ENCODE peak calls at places on chromosome 6, in six cellular contexts. M is GM12878, Y is trophoblast cell, W is transverse colon, O is neural progenitor cell, X is mucosa of descending colon. J is an unnamed sample.

GRCh38 chr6:159193923-159194322 is 24.7 kb downstream of the FNDC1 start:
- DNase-seq in M (no peak), Y (no peak), X (no peak), W (no peak), O (no peak), J (no peak)

GRCh38 chr6:33420493-33421343 is 853 bp downstream of the SYNGAP1 start:
- DNase-seq in X (no peak), O (no peak), W (no peak), Y (no peak), M (no peak), J (no peak)

GRCh38 chr6:15962449-15962764 is 166.5 kb upstream of the MYLIP start:
- DNase-seq in Y (peak; percentile 20), W (no peak), M (no peak), O (no peak), X (no peak), J (no peak)

GRCh38 chr6:24761193-24761835 is 13.4 kb upstream of the GMNN start:
- DNase-seq in M (no peak), X (peak; percentile 54), Y (no peak), W (peak; percentile 28), O (peak; percentile 10), J (no peak)

GRCh38 chr6:27752038-27752885 is 159.9 kb downstream of the OR2B2 start:
- DNase-seq in W (peak; percentile 50), X (peak; percentile 67), Y (peak; percentile 67), O (peak; percentile 84), M (peak; percentile 68), J (no peak)

GRCh38 chr6:140182819-140183218 is 808.4 kb upstream of the CITED2 start:
- DNase-seq in X (no peak), O (no peak), Y (no peak), W (no peak), M (no peak), J (no peak)

GRCh38 chr6:87730310-87730709 is 28.3 kb upstream of the AKIRIN2 start:
- DNase-seq in M (no peak), W (peak; percentile 40), O (no peak), Y (no peak), X (peak; percentile 49), J (no peak)

GRCh38 chr6:166955865-166956443 is 396 bp downstream of the RNASET2 start:
- DNase-seq in O (peak; percentile 87), Y (peak; percentile 29), W (no peak), X (no peak), M (no peak), J (peak; percentile 9)

GRCh38 chr6:166633732-166634535 is 6.9 kb upstream of the RPS6KA2 start:
- DNase-seq in X (no peak), W (no peak), O (no peak), Y (peak; percentile 19), M (no peak), J (no peak)

GRCh38 chr6:41470341-41471063 is 75.7 kb upstream of the FOXP4 start:
- DNase-seq in X (no peak), Y (no peak), M (no peak), W (no peak), O (peak; percentile 57), J (no peak)

GRCh38 chr6:36349240-36349639 is 12.6 kb upstream of the BNIP5 start:
- DNase-seq in W (peak; percentile 75), Y (no peak), M (no peak), X (peak; percentile 81), O (no peak), J (no peak)

GRCh38 chr6:19463250-19463649 is 373.9 kb upstream of the ID4 start:
- DNase-seq in O (no peak), Y (no peak), X (no peak), M (no peak), W (no peak), J (no peak)

GRCh38 chr6:118187568-118188164 is 280.6 kb downstream of the SLC35F1 start:
- DNase-seq in Y (no peak), W (no peak), M (no peak), O (no peak), X (no peak), J (no peak)

GRCh38 chr6:80639243-80639642 is 532.8 kb downstream of the BCKDHB start:
- DNase-seq in X (no peak), W (no peak), Y (no peak), M (no peak), O (no peak), J (no peak)

GRCh38 chr6:52423971-52424381 is 3.8 kb downstream of the EFHC1 start:
- DNase-seq in Y (peak; percentile 32), O (no peak), M (no peak), W (no peak), X (no peak), J (no peak)

GRCh38 chr6:160464744-160465143 is 116.6 kb downstream of the SLC22A3 start:
- DNase-seq in W (no peak), O (no peak), Y (no peak), X (no peak), M (no peak), J (no peak)

GRCh38 chr6:105692630-105693212 is 289.8 kb upstream of the PREP start:
- DNase-seq in O (no peak), X (no peak), M (no peak), Y (no peak), W (no peak), J (no peak)

GRCh38 chr6:140183881-140184280 is 809.4 kb upstream of the CITED2 start:
- DNase-seq in W (no peak), X (no peak), M (no peak), Y (no peak), O (no peak), J (no peak)

GRCh38 chr6:17816921-17817611 is 110.3 kb upstream of the NUP153 start:
- DNase-seq in Y (peak; percentile 90), X (no peak), O (no peak), M (no peak), W (no peak), J (no peak)

GRCh38 chr6:27293436-27294152 is 18.5 kb downstream of the POM121L2 start:
- DNase-seq in W (no peak), M (no peak), O (peak; percentile 72), Y (no peak), X (no peak), J (no peak)

GRCh38 chr6:2534406-2535139 is 216.1 kb downstream of the MYLK4 start:
- DNase-seq in Y (no peak), W (no peak), M (no peak), O (no peak), X (no peak), J (no peak)

GRCh38 chr6:107064579-107065065 is 36.6 kb downstream of the MTRES1 start:
- DNase-seq in Y (no peak), O (no peak), W (peak; percentile 20), M (no peak), X (peak; percentile 68), J (no peak)

GRCh38 chr6:107059606-107060005 is 31.6 kb downstream of the MTRES1 start:
- DNase-seq in O (no peak), Y (peak; percentile 93), X (no peak), M (no peak), W (no peak), J (no peak)

GRCh38 chr6:107061125-107062020 is 33.4 kb downstream of the MTRES1 start:
- DNase-seq in Y (peak; percentile 59), W (no peak), O (peak; percentile 52), M (peak; percentile 45), X (no peak), J (no peak)

GRCh38 chr6:107060704-107061103 is 32.7 kb downstream of the MTRES1 start:
- DNase-seq in X (no peak), Y (no peak), M (no peak), O (no peak), W (no peak), J (no peak)

DNA sequence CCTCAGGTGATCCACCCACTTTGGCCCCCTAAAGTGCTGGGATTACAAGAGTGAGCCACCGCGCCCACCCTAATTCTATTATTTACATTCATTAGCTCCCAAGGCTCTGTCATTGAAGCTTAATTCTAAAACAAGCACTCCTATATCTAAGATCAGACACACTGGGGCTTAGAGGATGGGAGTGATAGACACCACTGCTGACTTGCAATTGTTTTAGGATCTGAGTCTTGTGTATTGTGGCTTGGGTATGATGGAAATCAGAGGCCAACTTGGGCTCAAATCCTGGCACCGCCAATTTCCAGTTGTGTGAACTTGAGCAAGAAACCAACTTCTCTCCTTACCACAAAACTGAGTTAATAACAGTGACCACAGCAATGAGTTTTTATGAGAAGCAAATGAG is 34.7 kb downstream of the MTRES1 start:
- DNase-seq in Y (no peak), W (no peak), M (no peak), O (no peak), X (no peak), J (no peak)
- H3K4me1 ChIP-seq in Y (no peaks in the 10 kb centered on the region), W (peaks cover 16% of the 10 kb centered on the region), M (peaks cover 25% of the 10 kb centered on the region), O (no peaks in the 10 kb centered on the region), X (peaks cover 4% of the 10 kb centered on the region), J (peaks cover 6% of the 10 kb centered on the region)

DNA sequence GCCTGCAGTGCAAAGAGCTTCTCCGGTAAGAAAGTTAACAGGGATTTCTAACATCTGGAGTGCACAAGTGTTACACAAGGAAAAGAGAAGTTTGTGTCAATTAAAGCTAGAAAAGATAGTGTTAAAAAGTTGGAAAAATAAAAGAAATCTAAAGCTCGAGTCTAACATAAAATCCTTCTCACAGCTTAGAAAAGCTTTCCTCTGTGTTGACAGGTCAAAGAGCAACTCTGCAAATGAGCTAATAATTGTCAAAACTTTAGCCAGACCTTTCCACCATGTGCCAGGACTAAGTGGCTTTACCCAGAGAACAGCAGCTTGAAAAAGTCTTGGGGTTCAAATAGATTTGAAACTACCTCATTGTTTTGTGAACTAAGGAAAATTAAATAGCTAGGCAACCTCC is 14.8 kb downstream of the PTPRK start:
- DNase-seq in M (no peak), O (no peak), Y (no peak), W (no peak), X (no peak), J (no peak)
- H3K4me3 ChIP-seq in M (no peak overlapping the region), O (no peak overlapping the region), Y (no peak overlapping the region), W (no peak overlapping the region), X (no peak overlapping the region), J (no peak overlapping the region)

GRCh38 chr6:148272597-148272996 is 70.0 kb upstream of the SASH1 start:
- DNase-seq in M (no peak), Y (no peak), W (no peak), O (no peak), X (no peak), J (no peak)
- H3K4me1 ChIP-seq in M (no peaks in the 10 kb centered on the region), Y (no peaks in the 10 kb centered on the region), W (peaks cover 8% of the 10 kb centered on the region), O (peaks cover 5% of the 10 kb centered on the region), X (no peaks in the 10 kb centered on the region), J (no peaks in the 10 kb centered on the region)

GRCh38 chr6:106702046-106702445 is 72.7 kb downstream of the QRSL1 start:
- DNase-seq in X (no peak), W (no peak), O (no peak), Y (no peak), M (no peak), J (no peak)

GRCh38 chr6:106704327-106704726 is 74.9 kb downstream of the QRSL1 start:
- DNase-seq in Y (no peak), O (no peak), X (no peak), W (no peak), M (no peak), J (no peak)

GRCh38 chr6:106700581-106700980 is 71.2 kb downstream of the QRSL1 start:
- DNase-seq in M (no peak), O (no peak), Y (no peak), X (no peak), W (no peak), J (no peak)

GRCh38 chr6:106705156-106705555 is 75.8 kb downstream of the QRSL1 start:
- DNase-seq in X (no peak), Y (no peak), M (no peak), O (no peak), W (no peak), J (no peak)

GRCh38 chr6:106702451-106703110 is 73.2 kb downstream of the QRSL1 start:
- DNase-seq in O (no peak), X (peak; percentile 28), M (peak; percentile 86), Y (no peak), W (peak; percentile 20), J (no peak)
- H3K4me3 ChIP-seq in O (no peak overlapping the region), X (no peak overlapping the region), M (peak overlapping the region; percentile 23), Y (no peak overlapping the region), W (no peak overlapping the region), J (no peak overlapping the region)

J was measured in NT2/D1.